ENCODE peak calls at places on chromosomes 2 and 18, in six cellular contexts. One of them, this sample, is unnamed. For H3K79me1, the result is how much of the 10 kb centered on the place peaks cover.

GRCh38 chr2:160940699-160941098 is 219.5 kb upstream of the TANK start:
- DNase-seq in IMR-90: peak
- DNase-seq in mesendoderm: no peak
- DNase-seq in H9: no peak
- DNase-seq in H1: no peak
- DNase-seq in mesenchymal stem cell: no peak
- DNase-seq in this sample: no peak

GRCh38 chr18:79522451-79523220 is 126.9 kb downstream of the NFATC1 start:
- DNase-seq in mesenchymal stem cell: no peak
- DNase-seq in H1: no peak
- DNase-seq in mesendoderm: no peak
- DNase-seq in H9: peak
- DNase-seq in IMR-90: no peak
- DNase-seq in this sample: no peak

GRCh38 chr2:220891405-220891804 is 680.7 kb downstream of the EPHA4 start:
- DNase-seq in mesenchymal stem cell: peak
- DNase-seq in H1: no peak
- DNase-seq in mesendoderm: peak
- DNase-seq in IMR-90: peak
- DNase-seq in H9: no peak
- DNase-seq in this sample: peak

GRCh38 chr2:40016151-40016885 is 237.3 kb upstream of the THUMPD2 start:
- DNase-seq in mesendoderm: no peak
- DNase-seq in IMR-90: peak
- DNase-seq in H1: no peak
- DNase-seq in mesenchymal stem cell: no peak
- DNase-seq in H9: no peak
- DNase-seq in this sample: no peak

GRCh38 chr2:149082781-149083180 is 44.3 kb downstream of the LYPD6B start:
- DNase-seq in mesenchymal stem cell: no peak
- DNase-seq in H9: peak
- DNase-seq in IMR-90: no peak
- DNase-seq in mesendoderm: no peak
- DNase-seq in H1: no peak
- DNase-seq in this sample: no peak

GRCh38 chr2:70995227-70995729 is 605 bp upstream of the TEX261 start:
- DNase-seq in H1: no peak
- DNase-seq in H9: peak
- DNase-seq in mesendoderm: peak
- DNase-seq in mesenchymal stem cell: peak
- DNase-seq in IMR-90: peak
- DNase-seq in this sample: peak

GRCh38 chr2:8684885-8685696 is 3.2 kb downstream of the ID2 start:
- DNase-seq in mesendoderm: peak
- DNase-seq in mesenchymal stem cell: peak
- DNase-seq in H1: no peak
- DNase-seq in IMR-90: peak
- DNase-seq in H9: peak
- DNase-seq in this sample: peak

GRCh38 chr2:238912916-238913875 is 65.3 kb downstream of the TWIST2 start:
- DNase-seq in mesendoderm: no peak
- DNase-seq in IMR-90: no peak
- DNase-seq in H9: no peak
- DNase-seq in H1: no peak
- DNase-seq in mesenchymal stem cell: no peak
- DNase-seq in this sample: no peak

GRCh38 chr18:80253871-80254492 is 6.7 kb upstream of the PARD6G start:
- DNase-seq in H9: no peak
- DNase-seq in mesenchymal stem cell: no peak
- DNase-seq in IMR-90: no peak
- DNase-seq in H1: no peak
- DNase-seq in mesendoderm: no peak
- DNase-seq in this sample: no peak

GRCh38 chr2:233965032-233965614 is 48.0 kb downstream of the TRPM8 start:
- DNase-seq in mesenchymal stem cell: no peak
- DNase-seq in H9: no peak
- DNase-seq in mesendoderm: no peak
- DNase-seq in IMR-90: no peak
- DNase-seq in H1: no peak
- DNase-seq in this sample: no peak

DNA sequence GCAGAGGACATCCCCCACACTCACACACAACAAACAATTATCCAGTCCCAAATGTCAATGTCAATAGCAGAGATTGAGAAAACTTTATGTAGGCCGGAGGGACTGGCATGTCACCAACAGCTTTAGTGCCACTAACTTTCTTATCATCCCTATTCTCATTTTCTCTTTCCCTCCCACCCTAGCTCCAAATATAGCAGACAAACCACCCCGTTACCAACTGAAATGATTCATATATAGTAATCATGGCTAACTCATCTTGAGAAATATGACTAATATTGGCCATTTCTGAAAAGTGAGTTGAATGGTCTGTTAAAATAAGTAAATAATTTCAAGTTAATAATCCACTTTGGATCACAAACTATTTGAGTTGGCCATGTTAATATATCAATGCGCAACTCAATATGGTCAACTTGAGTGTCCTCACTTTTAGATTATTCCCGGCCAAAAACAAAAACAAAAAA is 242.1 kb upstream of the RND3 start:
- DNase-seq in H1: no peak
- DNase-seq in mesenchymal stem cell: no peak
- DNase-seq in IMR-90: peak
- DNase-seq in mesendoderm: no peak
- DNase-seq in H9: no peak
- DNase-seq in this sample: no peak
- H2BK5ac ChIP-seq in H1: no peak
- H2BK5ac ChIP-seq in mesenchymal stem cell: no peak
- H2BK5ac ChIP-seq in IMR-90: no peak
- H2BK5ac ChIP-seq in mesendoderm: no peak
- H2BK5ac ChIP-seq in H9: no peak
- H2BK5ac ChIP-seq in this sample: no peak

GRCh38 chr2:172101008-172101706 is 1.5 kb downstream of the DLX2 start:
- DNase-seq in H9: no peak
- DNase-seq in mesenchymal stem cell: no peak
- DNase-seq in H1: no peak
- DNase-seq in IMR-90: no peak
- DNase-seq in mesendoderm: peak
- DNase-seq in this sample: peak
- H3K79me1 ChIP-seq in H9: under half
- H3K79me1 ChIP-seq in mesenchymal stem cell: under half
- H3K79me1 ChIP-seq in H1: under half
- H3K79me1 ChIP-seq in IMR-90: under half
- H3K79me1 ChIP-seq in mesendoderm: under half
- H3K79me1 ChIP-seq in this sample: under half

GRCh38 chr2:62526531-62527381 is 20.8 kb upstream of the TMEM17 start:
- DNase-seq in IMR-90: no peak
- DNase-seq in mesendoderm: peak
- DNase-seq in H1: no peak
- DNase-seq in H9: no peak
- DNase-seq in mesenchymal stem cell: no peak
- DNase-seq in this sample: no peak
- H3K4me2 ChIP-seq in IMR-90: no peak
- H3K4me2 ChIP-seq in mesendoderm: no peak
- H3K4me2 ChIP-seq in H1: no peak
- H3K4me2 ChIP-seq in H9: no peak
- H3K4me2 ChIP-seq in mesenchymal stem cell: no peak
- H3K4me2 ChIP-seq in this sample: no peak

DNA sequence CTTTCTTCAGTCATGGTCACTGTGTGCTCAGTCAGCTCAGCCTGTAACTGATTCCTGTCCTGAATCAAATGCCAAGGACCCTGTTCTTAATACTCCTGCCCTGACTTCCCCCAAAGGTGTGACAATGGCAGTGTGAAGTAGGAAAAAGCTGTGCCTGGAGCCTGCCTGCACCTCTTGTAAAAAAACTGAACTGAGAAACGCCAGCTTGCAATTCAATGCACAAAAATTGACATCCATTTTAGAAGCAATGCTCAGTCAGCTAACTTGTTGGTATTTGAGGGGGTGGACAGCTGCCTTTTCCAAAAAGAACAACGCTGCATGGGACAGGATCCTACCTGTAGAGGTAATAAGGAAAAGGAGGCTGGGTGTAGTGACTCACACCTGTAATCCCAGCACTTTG is 66.3 kb upstream of the TMEM247 start:
- DNase-seq in IMR-90: no peak
- DNase-seq in mesendoderm: no peak
- DNase-seq in mesenchymal stem cell: no peak
- DNase-seq in H9: no peak
- DNase-seq in H1: no peak
- DNase-seq in this sample: no peak
- H2BK5ac ChIP-seq in IMR-90: no peak
- H2BK5ac ChIP-seq in mesendoderm: no peak
- H2BK5ac ChIP-seq in mesenchymal stem cell: no peak
- H2BK5ac ChIP-seq in H9: no peak
- H2BK5ac ChIP-seq in H1: no peak
- H2BK5ac ChIP-seq in this sample: no peak

GRCh38 chr2:20638014-20638413 is 12.9 kb downstream of the HS1BP3 start:
- DNase-seq in H9: no peak
- DNase-seq in mesendoderm: no peak
- DNase-seq in mesenchymal stem cell: no peak
- DNase-seq in H1: no peak
- DNase-seq in IMR-90: no peak
- DNase-seq in this sample: no peak

GRCh38 chr2:20640411-20641122 is 10.3 kb downstream of the HS1BP3 start:
- DNase-seq in H1: no peak
- DNase-seq in mesendoderm: no peak
- DNase-seq in mesenchymal stem cell: no peak
- DNase-seq in IMR-90: no peak
- DNase-seq in H9: no peak
- DNase-seq in this sample: no peak

GRCh38 chr2:20637147-20637546 is 13.8 kb downstream of the HS1BP3 start:
- DNase-seq in mesendoderm: no peak
- DNase-seq in H1: no peak
- DNase-seq in H9: no peak
- DNase-seq in IMR-90: no peak
- DNase-seq in mesenchymal stem cell: no peak
- DNase-seq in this sample: no peak

GRCh38 chr2:20641123-20641985 is 9.5 kb downstream of the HS1BP3 start:
- DNase-seq in H1: no peak
- DNase-seq in mesenchymal stem cell: peak
- DNase-seq in H9: no peak
- DNase-seq in IMR-90: peak
- DNase-seq in mesendoderm: peak
- DNase-seq in this sample: no peak

GRCh38 chr2:20638646-20639430 is 12.1 kb downstream of the HS1BP3 start:
- DNase-seq in H9: no peak
- DNase-seq in mesenchymal stem cell: no peak
- DNase-seq in H1: no peak
- DNase-seq in mesendoderm: no peak
- DNase-seq in IMR-90: no peak
- DNase-seq in this sample: no peak
- H3K79me1 ChIP-seq in H9: under half
- H3K79me1 ChIP-seq in mesenchymal stem cell: under half
- H3K79me1 ChIP-seq in H1: under half
- H3K79me1 ChIP-seq in mesendoderm: under half
- H3K79me1 ChIP-seq in IMR-90: under half
- H3K79me1 ChIP-seq in this sample: under half

DNA sequence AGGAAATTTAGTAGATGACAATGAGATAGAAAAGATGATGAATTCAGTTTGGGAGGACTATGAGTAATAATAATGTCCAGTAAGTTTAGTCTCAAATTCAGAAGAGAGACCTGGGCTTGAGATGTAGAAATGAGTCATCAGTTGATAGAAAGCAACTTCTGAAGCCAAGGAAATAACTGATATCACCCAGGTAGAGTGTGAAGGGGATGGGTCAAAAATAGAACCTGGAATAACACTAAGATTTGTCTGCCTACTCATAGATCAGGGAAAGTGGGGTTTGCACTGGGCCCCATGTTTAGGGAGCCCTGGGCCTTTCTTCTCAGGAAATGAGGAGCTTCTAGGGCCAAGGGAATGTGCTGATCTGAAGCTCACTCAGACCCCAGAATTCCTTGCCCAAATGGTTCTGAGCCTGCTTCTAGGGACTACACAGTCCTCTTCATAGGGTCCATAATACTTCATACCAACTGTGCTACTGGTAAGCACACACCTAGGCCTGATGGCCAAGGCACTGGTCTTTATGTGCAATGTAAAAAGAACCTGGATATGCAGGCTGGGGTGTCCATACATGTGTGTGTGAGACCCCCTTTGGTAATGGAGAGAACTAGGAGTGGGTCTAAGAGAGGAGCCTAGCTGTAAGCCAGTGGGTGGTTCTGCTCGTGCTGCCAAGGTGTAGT is 141.2 kb downstream of the IKZF2 start:
- DNase-seq in H1: no peak
- DNase-seq in mesendoderm: no peak
- DNase-seq in IMR-90: no peak
- DNase-seq in H9: no peak
- DNase-seq in mesenchymal stem cell: no peak
- DNase-seq in this sample: no peak
- H3K4me2 ChIP-seq in H1: no peak
- H3K4me2 ChIP-seq in mesendoderm: no peak
- H3K4me2 ChIP-seq in IMR-90: no peak
- H3K4me2 ChIP-seq in H9: no peak
- H3K4me2 ChIP-seq in mesenchymal stem cell: no peak
- H3K4me2 ChIP-seq in this sample: no peak

DNA sequence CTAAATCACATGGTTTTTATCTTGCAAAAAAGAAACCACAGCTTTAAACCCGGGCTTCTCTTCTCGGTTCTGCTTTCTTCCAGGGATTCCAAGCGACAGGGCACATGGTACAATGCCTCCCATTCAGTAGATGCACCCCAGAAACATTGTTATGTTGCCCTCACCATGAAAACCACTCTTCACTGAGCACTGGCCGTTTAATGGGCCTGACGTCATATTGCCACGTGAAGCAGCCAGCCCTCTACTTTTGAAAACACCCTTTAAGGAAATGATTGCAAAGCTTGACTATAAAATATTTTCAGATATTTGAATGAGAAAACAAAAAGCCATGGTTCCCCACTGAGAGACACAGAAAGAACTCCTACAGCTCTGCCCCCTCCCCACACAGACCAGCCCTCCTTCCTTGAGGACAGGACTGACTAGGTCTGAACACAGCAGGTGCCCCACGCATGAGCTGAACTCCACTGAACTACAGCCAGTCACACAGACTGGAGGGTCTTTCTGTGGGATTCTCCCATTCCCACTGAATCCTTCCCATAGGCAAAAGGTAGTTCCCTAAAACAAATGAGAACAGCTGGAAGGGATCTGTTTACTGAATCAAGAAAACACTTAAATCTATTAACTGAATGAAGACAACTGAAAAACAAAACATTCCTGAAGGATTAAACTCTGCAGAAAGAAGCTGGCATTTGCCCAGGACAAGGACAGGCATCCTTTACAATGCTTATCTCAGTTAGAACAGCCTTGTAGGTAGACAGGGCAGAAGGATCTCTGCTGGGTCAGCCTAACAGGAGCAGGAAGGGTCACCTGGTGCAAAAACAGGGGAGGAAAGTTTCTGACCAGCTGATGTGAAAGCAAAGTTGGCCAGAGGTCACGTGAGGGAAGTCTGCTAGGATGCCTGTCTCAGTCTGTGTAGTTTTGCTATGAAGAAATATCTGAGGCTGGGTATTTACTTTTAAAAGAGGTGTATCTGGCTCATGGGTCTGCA is 348.9 kb downstream of the ANAPC1 start:
- DNase-seq in mesendoderm: no peak
- DNase-seq in H1: no peak
- DNase-seq in mesenchymal stem cell: peak
- DNase-seq in IMR-90: peak
- DNase-seq in H9: no peak
- DNase-seq in this sample: no peak
- H2BK5ac ChIP-seq in mesendoderm: no peak
- H2BK5ac ChIP-seq in H1: peak
- H2BK5ac ChIP-seq in mesenchymal stem cell: peak
- H2BK5ac ChIP-seq in IMR-90: peak
- H2BK5ac ChIP-seq in H9: no peak
- H2BK5ac ChIP-seq in this sample: no peak

This sample was measured in neuronal stem cell.